ENCODE peak calls at places on chromosomes 13 and 19, in four cellular contexts. S, K, Q and A are unnamed samples.

GRCh38 chr19:7366701-7367420 is 18.1 kb downstream of the ARHGEF18 start:
- DNase-seq in S (no peak), K (peak; percentile 16), Q (no peak), A (no peak)

GRCh38 chr13:78586706-78587105 is 16.6 kb downstream of the POU4F1 start:
- DNase-seq in K (no peak), Q (peak; percentile 79), S (no peak), A (no peak)

GRCh38 chr13:76516013-76516412 is 370.2 kb downstream of the KCTD12 start:
- DNase-seq in Q (no peak), S (no peak), K (no peak), A (no peak)

GRCh38 chr13:112968380-112968909 is 569 bp upstream of the MCF2L start:
- DNase-seq in K (no peak), S (no peak), Q (no peak), A (no peak)

GRCh38 chr19:38711726-38712153 is 32.5 kb downstream of the CAPN12 start:
- DNase-seq in S (no peak), K (no peak), Q (no peak), A (no peak)

GRCh38 chr19:19464339-19465098 is 50.8 kb downstream of the TSSK6 start:
- DNase-seq in Q (no peak), K (no peak), S (no peak), A (no peak)

GRCh38 chr13:29861694-29862110 is 11.3 kb upstream of the UBL3 start:
- DNase-seq in K (peak; percentile 52), Q (no peak), S (no peak), A (no peak)

GRCh38 chr13:40231311-40231710 is 435.1 kb downstream of the FOXO1 start:
- DNase-seq in S (no peak), Q (no peak), K (no peak), A (no peak)

GRCh38 chr19:17931532-17932191 is 1.2 kb upstream of the CCDC124 start:
- DNase-seq in Q (peak; percentile 75), K (no peak), S (no peak), A (peak; percentile 79)

GRCh38 chr13:40666058-40666904 is at the start of gene FOXO1:
- DNase-seq in Q (peak; percentile 90), K (peak; percentile 51), S (no peak), A (no peak)

GRCh38 chr19:13665125-13665903 is 99.0 kb upstream of the MRI1 start:
- DNase-seq in S (peak; percentile 5), Q (no peak), K (no peak), A (no peak)

GRCh38 chr19:58568731-58569130 is 4.4 kb downstream of the MZF1 start:
- DNase-seq in S (no peak), Q (no peak), K (no peak), A (no peak)

GRCh38 chr19:30314805-30315155 is 57.4 kb upstream of the ZNF536 start:
- DNase-seq in S (no peak), Q (no peak), K (no peak), A (no peak)

GRCh38 chr13:99941911-99942310 is 29.7 kb downstream of the ZIC5 start:
- DNase-seq in K (no peak), S (no peak), Q (no peak), A (no peak)

GRCh38 chr19:51783373-51783772 is 11.6 kb upstream of the FPR3 start:
- DNase-seq in S (no peak), Q (no peak), K (peak; percentile 23), A (no peak)
- TF ChIP-seq SUZ12 in S (no peak), Q (no peak), K (no peak), A (no peak)

DNA sequence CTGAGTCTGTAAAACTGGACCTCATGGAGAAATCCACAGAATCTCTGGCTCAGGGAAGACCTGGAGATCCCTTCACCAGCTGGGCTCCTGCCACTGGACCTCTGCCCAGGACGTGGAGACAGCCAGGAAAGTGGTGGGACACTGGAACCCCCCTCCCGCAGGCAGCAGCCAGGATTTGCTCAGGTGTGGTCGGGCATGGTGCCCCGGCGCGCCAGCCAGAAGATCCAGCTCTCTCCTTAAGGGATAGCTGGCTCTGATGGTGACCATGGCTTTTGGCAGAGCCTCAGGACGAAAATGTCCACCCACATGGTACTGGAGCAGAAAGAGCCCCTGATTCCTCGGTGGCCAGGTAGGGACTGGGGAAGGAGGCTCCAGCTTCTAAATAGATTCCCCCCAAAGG is 26.6 kb upstream of the KCTD15 start:
- DNase-seq in K (no peak), S (no peak), Q (no peak), A (no peak)
- H3K9ac ChIP-seq in K (no peak overlapping the region), S (no peak overlapping the region), Q (no peak overlapping the region), A (no peak overlapping the region)

GRCh38 chr19:46299004-46299509 is 2.2 kb downstream of the HIF3A start:
- DNase-seq in K (peak; percentile 54), Q (no peak), S (no peak), A (no peak)
- TF ChIP-seq SUZ12 in K (no peak), Q (no peak), S (no peak), A (no peak)

GRCh38 chr19:5005096-5005495 is 36.2 kb downstream of the KDM4B start:
- DNase-seq in K (no peak), Q (no peak), S (no peak), A (no peak)

GRCh38 chr19:5000120-5000611 is 31.3 kb downstream of the KDM4B start:
- DNase-seq in K (no peak), S (no peak), Q (no peak), A (no peak)

GRCh38 chr19:5003781-5004180 is 34.9 kb downstream of the KDM4B start:
- DNase-seq in S (no peak), Q (no peak), K (no peak), A (no peak)

GRCh38 chr19:5001547-5002131 is 32.7 kb downstream of the KDM4B start:
- DNase-seq in S (no peak), K (peak; percentile 58), Q (no peak), A (peak; percentile 33)

GRCh38 chr19:5002143-5002542 is 33.2 kb downstream of the KDM4B start:
- DNase-seq in S (no peak), K (peak; percentile 84), Q (no peak), A (no peak)
- H3K9ac ChIP-seq in S (no peak overlapping the region), K (no peak overlapping the region), Q (no peak overlapping the region), A (no peak overlapping the region)

DNA sequence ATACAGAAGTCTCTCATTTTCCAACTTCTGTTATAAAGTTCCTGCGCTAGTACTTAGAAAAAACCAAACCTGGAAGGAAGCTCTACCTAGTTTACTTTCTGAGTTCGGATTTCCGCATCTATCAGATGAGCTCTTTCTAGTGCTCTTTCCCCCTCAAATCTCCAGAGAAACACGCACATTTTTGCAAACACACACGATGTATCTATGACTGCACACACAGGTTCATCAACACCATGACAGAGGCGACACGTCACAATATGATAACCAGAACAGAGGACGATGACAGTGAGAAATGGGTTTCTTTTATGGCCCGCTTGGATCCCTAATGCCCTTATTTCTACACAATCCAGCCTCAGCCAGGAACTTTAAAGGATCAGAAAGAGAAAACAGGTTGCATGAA is 612 bp upstream of the LRRC63 start:
- DNase-seq in K (no peak), S (no peak), Q (no peak), A (no peak)
- TF ChIP-seq SUZ12 in K (no peak), S (no peak), Q (no peak), A (no peak)